ENCODE peak calls at places on chromosome 11, in four cellular contexts. One of them, this sample, is unnamed.

GRCh38 chr11:110710520-110711381 is 1.5 kb downstream of the ARHGAP20 start:
- DNase-seq in ovary: peak; percentile 43
- DNase-seq in heart right ventricle: peak; percentile 24
- DNase-seq in T-helper 17 cell: no peak
- DNase-seq in this sample: peak; percentile 32

GRCh38 chr11:31500560-31500959 is 8.9 kb downstream of the IMMP1L start:
- DNase-seq in ovary: no peak
- DNase-seq in heart right ventricle: no peak
- DNase-seq in T-helper 17 cell: no peak
- DNase-seq in this sample: no peak

GRCh38 chr11:2846056-2846455 is 39.5 kb downstream of the CDKN1C start:
- DNase-seq in ovary: no peak
- DNase-seq in heart right ventricle: no peak
- DNase-seq in T-helper 17 cell: no peak
- DNase-seq in this sample: no peak

GRCh38 chr11:126163074-126163700 is 48.3 kb downstream of the RPUSD4 start:
- DNase-seq in ovary: no peak
- DNase-seq in heart right ventricle: no peak
- DNase-seq in T-helper 17 cell: no peak
- DNase-seq in this sample: no peak

GRCh38 chr11:116853461-116854073 is 16.1 kb upstream of the APOA1 start:
- DNase-seq in ovary: no peak
- DNase-seq in heart right ventricle: no peak
- DNase-seq in T-helper 17 cell: no peak
- DNase-seq in this sample: no peak

GRCh38 chr11:12420706-12421105 is 43.3 kb downstream of the PARVA start:
- DNase-seq in ovary: no peak
- DNase-seq in heart right ventricle: no peak
- DNase-seq in T-helper 17 cell: no peak
- DNase-seq in this sample: no peak

GRCh38 chr11:72856551-72857342 is 42.5 kb downstream of the ATG16L2 start:
- DNase-seq in ovary: no peak
- DNase-seq in heart right ventricle: no peak
- DNase-seq in T-helper 17 cell: no peak
- DNase-seq in this sample: no peak

GRCh38 chr11:76598426-76598839 is 72.1 kb downstream of the LRRC32 start:
- DNase-seq in ovary: no peak
- DNase-seq in heart right ventricle: peak; percentile 51
- DNase-seq in T-helper 17 cell: no peak
- DNase-seq in this sample: no peak

GRCh38 chr11:83682645-83682973 is 396.4 kb upstream of the CCDC90B start:
- DNase-seq in ovary: no peak
- DNase-seq in heart right ventricle: no peak
- DNase-seq in T-helper 17 cell: no peak
- DNase-seq in this sample: no peak

GRCh38 chr11:65942531-65942930 is 2.7 kb upstream of the TSGA10IP start:
- DNase-seq in ovary: no peak
- DNase-seq in heart right ventricle: no peak
- DNase-seq in T-helper 17 cell: no peak
- DNase-seq in this sample: no peak

GRCh38 chr11:81246937-81247336 is 1486.7 kb downstream of the FAM181B start:
- DNase-seq in ovary: no peak
- DNase-seq in heart right ventricle: no peak
- DNase-seq in T-helper 17 cell: no peak
- DNase-seq in this sample: no peak

GRCh38 chr11:122882809-122883681 is 486 bp downstream of the JHY start:
- DNase-seq in ovary: peak; percentile 27
- DNase-seq in heart right ventricle: peak; percentile 64
- DNase-seq in T-helper 17 cell: peak; percentile 39
- DNase-seq in this sample: peak; percentile 57

GRCh38 chr11:110584150-110584549 is 128.1 kb downstream of the ARHGAP20 start:
- DNase-seq in ovary: no peak
- DNase-seq in heart right ventricle: no peak
- DNase-seq in T-helper 17 cell: no peak
- DNase-seq in this sample: no peak

GRCh38 chr11:69215784-69216415 is 60.2 kb downstream of the SMIM38 start:
- DNase-seq in ovary: no peak
- DNase-seq in heart right ventricle: no peak
- DNase-seq in T-helper 17 cell: no peak
- DNase-seq in this sample: no peak

GRCh38 chr11:33655842-33656600 is 44.6 kb downstream of the C11orf91 start:
- DNase-seq in ovary: no peak
- DNase-seq in heart right ventricle: no peak
- DNase-seq in T-helper 17 cell: no peak
- DNase-seq in this sample: no peak

GRCh38 chr11:640021-640706 is 3.1 kb downstream of the DRD4 start:
- DNase-seq in ovary: no peak
- DNase-seq in heart right ventricle: no peak
- DNase-seq in T-helper 17 cell: no peak
- DNase-seq in this sample: no peak

GRCh38 chr11:10058356-10058755 is 235.7 kb downstream of the SBF2 start:
- DNase-seq in ovary: no peak
- DNase-seq in heart right ventricle: no peak
- DNase-seq in T-helper 17 cell: no peak
- DNase-seq in this sample: no peak

GRCh38 chr11:31445621-31446020 is 63.8 kb downstream of the IMMP1L start:
- DNase-seq in ovary: no peak
- DNase-seq in heart right ventricle: no peak
- DNase-seq in T-helper 17 cell: no peak
- DNase-seq in this sample: no peak

GRCh38 chr11:109033627-109034340 is 368.9 kb downstream of the DDX10 start:
- DNase-seq in ovary: no peak
- DNase-seq in heart right ventricle: no peak
- DNase-seq in T-helper 17 cell: no peak
- DNase-seq in this sample: no peak

GRCh38 chr11:78672850-78673641 is 98.4 kb upstream of the NARS2 start:
- DNase-seq in ovary: no peak
- DNase-seq in heart right ventricle: no peak
- DNase-seq in T-helper 17 cell: no peak
- DNase-seq in this sample: no peak

GRCh38 chr11:15307600-15307999 is 192.9 kb downstream of the INSC start:
- DNase-seq in ovary: no peak
- DNase-seq in heart right ventricle: no peak
- DNase-seq in T-helper 17 cell: no peak
- DNase-seq in this sample: no peak

GRCh38 chr11:129881570-129882170 is 13.7 kb downstream of the NFRKB start:
- DNase-seq in ovary: no peak
- DNase-seq in heart right ventricle: no peak
- DNase-seq in T-helper 17 cell: no peak
- DNase-seq in this sample: no peak

GRCh38 chr11:62842171-62842717 is 2.9 kb upstream of the WDR74 start:
- DNase-seq in ovary: peak; percentile 44
- DNase-seq in heart right ventricle: peak; percentile 28
- DNase-seq in T-helper 17 cell: no peak
- DNase-seq in this sample: no peak

GRCh38 chr11:111518668-111519067 is 4.1 kb downstream of the HOATZ start:
- DNase-seq in ovary: no peak
- DNase-seq in heart right ventricle: no peak
- DNase-seq in T-helper 17 cell: no peak
- DNase-seq in this sample: no peak

GRCh38 chr11:113574586-113574985 is 99.4 kb upstream of the DRD2 start:
- DNase-seq in ovary: no peak
- DNase-seq in heart right ventricle: no peak
- DNase-seq in T-helper 17 cell: no peak
- DNase-seq in this sample: no peak

GRCh38 chr11:68314886-68315580 is 2.6 kb downstream of the LRP5 start:
- DNase-seq in ovary: peak; percentile 56
- DNase-seq in heart right ventricle: no peak
- DNase-seq in T-helper 17 cell: no peak
- DNase-seq in this sample: no peak

GRCh38 chr11:95680169-95680929 is 109.2 kb downstream of the FAM76B start:
- DNase-seq in ovary: no peak
- DNase-seq in heart right ventricle: no peak
- DNase-seq in T-helper 17 cell: no peak
- DNase-seq in this sample: no peak

GRCh38 chr11:75200531-75200930 is 40.0 kb upstream of the TPBGL start:
- DNase-seq in ovary: no peak
- DNase-seq in heart right ventricle: no peak
- DNase-seq in T-helper 17 cell: no peak
- DNase-seq in this sample: no peak

GRCh38 chr11:75201771-75202170 is 38.8 kb upstream of the TPBGL start:
- DNase-seq in ovary: no peak
- DNase-seq in heart right ventricle: no peak
- DNase-seq in T-helper 17 cell: no peak
- DNase-seq in this sample: no peak

GRCh38 chr11:75203138-75203537 is 37.4 kb upstream of the TPBGL start:
- DNase-seq in ovary: no peak
- DNase-seq in heart right ventricle: no peak
- DNase-seq in T-helper 17 cell: no peak
- DNase-seq in this sample: no peak

GRCh38 chr11:75203641-75204011 is 36.9 kb upstream of the TPBGL start:
- DNase-seq in ovary: no peak
- DNase-seq in heart right ventricle: no peak
- DNase-seq in T-helper 17 cell: no peak
- DNase-seq in this sample: no peak

DNA sequence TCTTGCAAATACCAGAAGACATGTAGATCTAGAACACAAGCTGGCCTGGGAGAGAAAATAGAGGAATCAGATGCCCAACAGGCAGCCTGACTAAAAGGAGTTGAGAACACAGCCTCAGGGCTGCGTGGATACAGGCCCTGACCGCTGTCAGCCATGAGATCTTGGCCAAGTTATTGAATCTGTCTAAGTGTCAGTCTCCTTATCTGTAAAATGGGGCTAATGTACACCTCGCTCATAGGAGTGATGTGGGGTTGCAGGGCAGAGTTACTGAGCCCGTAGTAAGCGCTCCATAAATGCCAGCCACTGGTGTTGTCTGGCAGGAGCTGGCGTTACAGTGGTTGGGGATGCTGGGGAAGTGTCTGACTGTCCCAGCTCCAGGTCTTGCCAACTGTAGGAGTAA is 38.4 kb upstream of the TPBGL start:
- DNase-seq in ovary: no peak
- DNase-seq in heart right ventricle: no peak
- DNase-seq in T-helper 17 cell: no peak
- DNase-seq in this sample: no peak
- H3K9me3 ChIP-seq in ovary: no peaks in the 10 kb centered on the region
- H3K9me3 ChIP-seq in heart right ventricle: no peaks in the 10 kb centered on the region
- H3K9me3 ChIP-seq in T-helper 17 cell: no peaks in the 10 kb centered on the region
- H3K9me3 ChIP-seq in this sample: no peaks in the 10 kb centered on the region

GRCh38 chr11:134907636-134908035 is 495.6 kb upstream of the B3GAT1 start:
- DNase-seq in ovary: no peak
- DNase-seq in heart right ventricle: no peak
- DNase-seq in T-helper 17 cell: no peak
- DNase-seq in this sample: no peak
- H3K9me3 ChIP-seq in ovary: no peaks in the 10 kb centered on the region
- H3K9me3 ChIP-seq in heart right ventricle: no peaks in the 10 kb centered on the region
- H3K9me3 ChIP-seq in T-helper 17 cell: no peaks in the 10 kb centered on the region
- H3K9me3 ChIP-seq in this sample: no peaks in the 10 kb centered on the region

DNA sequence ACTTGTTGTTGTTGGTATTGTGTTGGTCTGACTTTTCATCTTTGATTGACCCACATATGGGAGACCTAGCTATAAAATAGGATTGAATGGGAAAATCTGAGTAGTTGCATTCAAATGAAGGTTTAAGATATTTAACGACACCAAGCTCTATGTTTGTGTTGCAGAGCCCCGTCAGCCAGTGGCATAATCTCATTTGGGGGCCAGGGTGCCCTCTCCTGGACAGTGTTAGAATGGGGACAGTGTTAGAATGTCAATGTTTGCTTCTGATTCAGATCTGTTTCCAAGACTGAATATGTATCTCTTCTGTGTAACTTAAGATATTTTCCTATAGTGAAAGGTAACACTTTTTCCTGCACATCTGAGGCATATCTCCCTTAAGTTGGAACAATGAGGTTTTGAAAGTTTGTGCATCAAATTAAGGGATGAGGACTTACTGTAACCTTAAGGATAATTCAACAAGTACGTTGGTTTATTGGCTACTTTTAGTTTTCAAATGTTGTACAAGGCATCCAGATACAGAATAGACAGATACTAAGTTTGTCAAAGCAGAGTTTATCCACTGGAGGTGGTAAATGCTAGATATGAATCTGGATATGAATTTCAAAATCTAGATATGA is 5.3 kb upstream of the OR52M1 start:
- DNase-seq in ovary: peak; percentile 53
- DNase-seq in heart right ventricle: peak; percentile 41
- DNase-seq in T-helper 17 cell: peak; percentile 14
- DNase-seq in this sample: peak; percentile 52
- H3K9me3 ChIP-seq in ovary: no peaks in the 10 kb centered on the region
- H3K9me3 ChIP-seq in heart right ventricle: no peaks in the 10 kb centered on the region
- H3K9me3 ChIP-seq in T-helper 17 cell: no peaks in the 10 kb centered on the region
- H3K9me3 ChIP-seq in this sample: no peaks in the 10 kb centered on the region

GRCh38 chr11:106477776-106478175 is 400.3 kb downstream of the AASDHPPT start:
- DNase-seq in ovary: no peak
- DNase-seq in heart right ventricle: no peak
- DNase-seq in T-helper 17 cell: no peak
- DNase-seq in this sample: no peak
- H3K9me3 ChIP-seq in ovary: no peaks in the 10 kb centered on the region
- H3K9me3 ChIP-seq in heart right ventricle: no peaks in the 10 kb centered on the region
- H3K9me3 ChIP-seq in T-helper 17 cell: no peaks in the 10 kb centered on the region
- H3K9me3 ChIP-seq in this sample: no peaks in the 10 kb centered on the region

DNA sequence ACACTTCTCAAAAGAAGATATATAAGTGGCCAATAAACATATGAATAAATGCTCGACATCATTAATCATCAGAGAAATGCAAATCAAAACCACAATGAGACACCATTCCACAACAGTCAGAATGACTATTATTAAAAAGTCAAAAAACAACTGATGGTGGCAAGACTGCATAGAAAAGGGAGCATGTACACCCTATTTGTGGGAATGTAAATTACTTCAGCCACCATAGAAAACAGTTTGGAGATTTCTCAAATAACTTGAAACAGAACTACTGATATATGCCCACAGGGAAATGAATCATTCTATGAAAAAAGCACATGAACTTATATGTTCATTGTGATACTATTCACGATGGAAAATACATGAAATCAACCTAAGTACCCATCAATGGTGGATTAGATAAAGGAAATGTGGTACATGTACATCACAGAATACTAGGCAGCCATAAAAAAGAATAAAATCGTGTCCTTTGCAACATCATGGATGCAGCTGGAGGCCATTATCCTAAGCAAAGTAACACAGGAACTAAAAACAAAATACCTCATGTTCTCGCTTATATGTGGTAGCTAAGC is 42.4 kb downstream of the GLYATL2 start:
- DNase-seq in ovary: no peak
- DNase-seq in heart right ventricle: no peak
- DNase-seq in T-helper 17 cell: no peak
- DNase-seq in this sample: no peak
- H3K9me3 ChIP-seq in ovary: no peaks in the 10 kb centered on the region
- H3K9me3 ChIP-seq in heart right ventricle: peaks cover 4% of the 10 kb centered on the region
- H3K9me3 ChIP-seq in T-helper 17 cell: no peaks in the 10 kb centered on the region
- H3K9me3 ChIP-seq in this sample: no peaks in the 10 kb centered on the region

GRCh38 chr11:70680781-70681281 is 282.5 kb downstream of the CTTN start:
- DNase-seq in ovary: no peak
- DNase-seq in heart right ventricle: no peak
- DNase-seq in T-helper 17 cell: no peak
- DNase-seq in this sample: no peak
- H3K9me3 ChIP-seq in ovary: no peaks in the 10 kb centered on the region
- H3K9me3 ChIP-seq in heart right ventricle: no peaks in the 10 kb centered on the region
- H3K9me3 ChIP-seq in T-helper 17 cell: no peaks in the 10 kb centered on the region
- H3K9me3 ChIP-seq in this sample: no peaks in the 10 kb centered on the region

GRCh38 chr11:70528046-70528793 is 129.9 kb downstream of the CTTN start:
- DNase-seq in ovary: no peak
- DNase-seq in heart right ventricle: no peak
- DNase-seq in T-helper 17 cell: no peak
- DNase-seq in this sample: no peak
- H3K9me3 ChIP-seq in ovary: no peaks in the 10 kb centered on the region
- H3K9me3 ChIP-seq in heart right ventricle: no peaks in the 10 kb centered on the region
- H3K9me3 ChIP-seq in T-helper 17 cell: no peaks in the 10 kb centered on the region
- H3K9me3 ChIP-seq in this sample: no peaks in the 10 kb centered on the region